ENCODE peak calls at places on chromosomes 7 and 10, in six cellular contexts. O is sigmoid colon, U is ovary, P is esophagus muscularis mucosa, A is A549, K is tibial nerve. F is an unnamed sample.

GRCh38 chr7:40507166-40507565 is 372.4 kb downstream of the SUGCT start:
- DNase-seq in P (no peak), K (no peak), O (no peak), U (no peak), A (peak; percentile 6), F (no peak)

GRCh38 chr7:111775205-111775604 is 212.9 kb upstream of the IMMP2L start:
- DNase-seq in O (no peak), P (no peak), A (no peak), K (no peak), U (no peak), F (no peak)

GRCh38 chr7:31095286-31096197 is 43.4 kb downstream of the ADCYAP1R1 start:
- DNase-seq in P (no peak), U (peak; percentile 6), K (no peak), A (no peak), O (peak; percentile 45), F (no peak)

GRCh38 chr10:31101123-31101522 is 69.5 kb upstream of the ZNF438 start:
- DNase-seq in A (peak; percentile 53), K (no peak), U (no peak), O (no peak), P (no peak), F (peak; percentile 63)

GRCh38 chr10:106515206-106515790 is 649.2 kb downstream of the SORCS1 start:
- DNase-seq in O (no peak), U (no peak), K (no peak), A (no peak), P (no peak), F (no peak)

GRCh38 chr10:21401196-21401595 is 124.3 kb downstream of the SKIDA1 start:
- DNase-seq in A (no peak), O (no peak), K (no peak), P (no peak), U (no peak), F (no peak)

GRCh38 chr10:78358982-78359381 is 325.3 kb downstream of the RPS24 start:
- DNase-seq in U (no peak), P (no peak), O (no peak), K (no peak), A (no peak), F (peak; percentile 13)

GRCh38 chr10:92830478-92831389 is 17.6 kb upstream of the EXOC6 start:
- DNase-seq in K (no peak), U (no peak), O (no peak), P (peak; percentile 87), A (no peak), F (no peak)

DNA sequence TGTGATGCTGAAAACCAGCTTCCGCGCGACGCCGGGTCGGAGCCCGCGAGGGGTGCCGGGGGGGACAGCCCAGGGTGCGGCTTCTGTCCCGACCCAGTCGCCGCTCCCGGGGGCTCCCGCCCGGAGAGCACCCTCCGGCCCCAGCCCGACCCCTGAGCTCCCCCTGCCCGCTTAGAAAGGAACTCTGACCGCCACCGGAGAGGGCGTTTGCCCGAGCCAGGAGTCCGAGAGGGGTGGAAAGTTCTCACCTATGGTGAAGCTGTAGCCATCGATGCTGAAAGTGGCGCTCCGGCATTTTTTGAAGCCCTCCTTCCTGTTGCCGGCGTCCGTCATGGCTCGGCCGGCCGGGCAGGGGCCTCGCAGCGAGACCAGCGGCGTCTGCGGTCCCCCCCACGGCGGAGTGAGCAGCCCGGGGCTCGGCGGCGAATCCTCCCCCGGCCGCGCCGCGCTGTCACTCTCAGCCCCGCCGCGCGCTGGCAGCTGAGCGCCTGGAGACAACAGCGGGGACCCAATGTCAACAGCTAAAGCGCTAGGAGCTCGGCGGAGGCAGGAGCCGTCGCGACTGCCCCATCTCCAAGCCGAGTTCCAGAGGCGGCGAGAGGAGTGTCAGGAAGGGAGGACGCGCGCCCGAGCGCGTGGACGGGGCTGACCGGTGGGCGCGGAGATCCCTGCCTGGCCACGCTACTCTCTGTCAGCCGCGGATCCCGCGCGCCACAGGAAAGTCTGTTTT is 191.6 kb downstream of the LSM5 start:
- DNase-seq in U (no peak), O (no peak), P (no peak), K (no peak), A (no peak), F (peak; percentile 83)
- TF ChIP-seq EP300 in U (no peak), O (no peak), P (no peak), K (no peak), A (no peak), F (no peak)

GRCh38 chr10:62270020-62270419 is 1.4 kb upstream of the RTKN2 start:
- DNase-seq in P (no peak), U (no peak), O (no peak), A (no peak), K (no peak), F (no peak)
- H3K27ac ChIP-seq in P (no peak overlapping the region), U (no peak overlapping the region), O (no peak overlapping the region), A (no peak overlapping the region), K (no peak overlapping the region), F (no peak overlapping the region)

GRCh38 chr10:7258948-7259523 is 151.8 kb downstream of the SFMBT2 start:
- DNase-seq in P (no peak), K (no peak), A (no peak), U (no peak), O (no peak), F (no peak)
- TF ChIP-seq EP300 in P (no peak), K (no peak), A (no peak), U (no peak), O (no peak), F (no peak)

DNA sequence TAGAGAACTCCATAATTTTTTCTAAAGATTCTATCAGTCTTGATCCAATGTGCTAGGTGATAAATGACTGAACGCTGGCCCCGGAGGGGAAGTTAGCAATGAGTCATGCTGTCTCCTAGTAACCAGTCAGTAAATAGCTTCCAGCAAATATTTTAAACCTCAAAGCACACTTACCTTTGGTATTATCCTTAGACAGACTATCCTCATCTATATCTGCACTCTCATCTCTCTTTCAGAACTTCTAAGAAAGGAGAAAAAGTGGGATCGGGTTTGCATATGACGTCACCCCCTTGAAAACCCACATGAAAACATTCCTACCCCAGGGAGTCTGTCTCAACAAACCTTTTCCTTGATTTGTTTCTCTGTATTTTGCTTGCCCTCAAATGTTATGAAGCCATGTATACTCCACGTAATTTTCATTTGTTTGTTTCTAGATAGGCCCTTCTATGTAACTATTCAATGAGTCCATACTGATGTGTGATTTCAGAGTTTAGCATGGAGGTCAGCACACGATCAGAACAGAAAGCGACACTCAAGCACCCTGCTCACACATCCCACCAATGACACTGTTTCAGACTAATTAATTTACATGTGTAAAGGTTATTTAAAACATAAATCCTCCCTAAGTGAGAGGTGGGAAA is 174.9 kb upstream of the NRP1 start:
- DNase-seq in O (peak; percentile 77), P (peak; percentile 17), K (peak; percentile 21), A (peak; percentile 83), U (peak; percentile 37), F (no peak)
- H3K27ac ChIP-seq in O (peak overlapping the region; percentile 61), P (peak overlapping the region; percentile 79), K (no peak overlapping the region), A (peak overlapping the region; percentile 75), U (no peak overlapping the region), F (no peak overlapping the region)

DNA sequence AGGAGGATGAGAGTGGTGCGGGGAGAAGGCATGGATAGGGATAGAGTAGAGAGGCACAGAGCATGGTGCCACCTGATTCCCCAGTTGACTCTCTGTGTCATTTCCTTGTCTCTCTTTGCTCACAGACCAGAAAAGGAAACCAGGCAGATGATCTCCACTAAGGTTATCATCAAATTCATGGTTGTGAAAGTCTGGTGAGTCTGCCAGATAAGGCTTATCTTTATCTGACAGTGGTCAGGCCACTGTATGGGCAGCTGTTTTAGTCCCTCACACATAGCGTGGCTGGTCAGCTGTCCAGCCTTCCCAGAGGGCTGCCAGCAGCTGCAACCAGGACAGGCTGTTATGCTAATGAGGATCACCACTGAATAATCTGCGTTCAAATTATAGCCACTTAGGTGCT is 99.0 kb downstream of the ADRA2A start:
- DNase-seq in P (no peak), O (no peak), K (no peak), U (no peak), A (no peak), F (no peak)
- TF ChIP-seq EP300 in P (no peak), O (no peak), K (no peak), U (no peak), A (no peak), F (no peak)

GRCh38 chr7:105688617-105689016 is 107.3 kb upstream of the EFCAB10 start:
- DNase-seq in O (no peak), U (no peak), K (no peak), P (no peak), A (no peak), F (no peak)
- H3K27ac ChIP-seq in O (no peak overlapping the region), U (no peak overlapping the region), K (no peak overlapping the region), P (no peak overlapping the region), A (no peak overlapping the region), F (no peak overlapping the region)